ENCODE peak calls at places on chromosomes 16 and 17, in four cellular contexts. Q, B, V and K are unnamed samples.
A peak's percentile ranks its signal among the peaks of the same experiment; 100 is the strongest.

GRCh38 chr17:68381076-68381900 is 76.0 kb downstream of the WIPI1 start:
- DNase-seq in Q (peak; percentile 98), B (peak; percentile 73), V (no peak), K (no peak)

GRCh38 chr17:79811036-79811887 is 14.4 kb upstream of the CBX8 start:
- DNase-seq in Q (no peak), B (no peak), V (no peak), K (peak; percentile 70)

GRCh38 chr17:49439673-49440571 is 25.2 kb upstream of the PHB1 start:
- DNase-seq in Q (no peak), B (no peak), V (peak; percentile 56), K (no peak)

GRCh38 chr16:18931756-18932155 is 5.5 kb upstream of the SMG1 start:
- DNase-seq in Q (no peak), B (no peak), V (no peak), K (no peak)

GRCh38 chr17:81913394-81914102 is 2.3 kb upstream of the PCYT2 start:
- DNase-seq in Q (no peak), B (no peak), V (no peak), K (no peak)

GRCh38 chr16:68367034-68367433 is 56.2 kb downstream of the PRMT7 start:
- DNase-seq in Q (peak; percentile 37), B (no peak), V (peak; percentile 50), K (peak; percentile 66)

GRCh38 chr16:46787909-46788308 is 39.8 kb upstream of the MYLK3 start:
- DNase-seq in Q (no peak), B (no peak), V (no peak), K (no peak)

GRCh38 chr17:61469949-61470348 is 17.7 kb downstream of the TBX4 start:
- DNase-seq in Q (no peak), B (no peak), V (no peak), K (no peak)

GRCh38 chr17:73068322-73069153 is 23.9 kb downstream of the SLC39A11 start:
- DNase-seq in Q (peak; percentile 37), B (peak; percentile 79), V (no peak), K (no peak)

GRCh38 chr16:30928390-30928789 is 5.0 kb downstream of the FBXL19 start:
- DNase-seq in Q (no peak), B (no peak), V (no peak), K (no peak)

GRCh38 chr16:57998484-57998883 is 2.0 kb downstream of the ZNF319 start:
- DNase-seq in Q (peak; percentile 44), B (no peak), V (peak; percentile 85), K (no peak)

GRCh38 chr17:57898487-57899311 is 48.9 kb upstream of the MRPS23 start:
- DNase-seq in Q (peak; percentile 57), B (no peak), V (no peak), K (no peak)

GRCh38 chr16:89142474-89143197 is 28.9 kb upstream of the CDH15 start:
- DNase-seq in Q (no peak), B (no peak), V (peak; percentile 38), K (no peak)

GRCh38 chr17:41322264-41322902 is 6.9 kb upstream of the KRTAP17-1 start:
- DNase-seq in Q (peak; percentile 71), B (peak; percentile 46), V (no peak), K (no peak)
- TF ChIP-seq CTCF in Q (peak; percentile 96), B (peak; percentile 93), V (peak; percentile 95), K (peak; percentile 86)

GRCh38 chr17:39730095-39730921 is at the start of gene MIEN1:
- DNase-seq in Q (peak; percentile 81), B (peak; percentile 34), V (no peak), K (peak; percentile 98)
- TF ChIP-seq CTCF in Q (peak; percentile 84), B (peak; percentile 77), V (peak; percentile 96), K (peak; percentile 94)

GRCh38 chr17:4386406-4386805 is 19.9 kb upstream of the UBE2G1 start:
- DNase-seq in Q (no peak), B (no peak), V (no peak), K (no peak)
- TF ChIP-seq CTCF in Q (no peak), B (no peak), V (no peak), K (no peak)

DNA sequence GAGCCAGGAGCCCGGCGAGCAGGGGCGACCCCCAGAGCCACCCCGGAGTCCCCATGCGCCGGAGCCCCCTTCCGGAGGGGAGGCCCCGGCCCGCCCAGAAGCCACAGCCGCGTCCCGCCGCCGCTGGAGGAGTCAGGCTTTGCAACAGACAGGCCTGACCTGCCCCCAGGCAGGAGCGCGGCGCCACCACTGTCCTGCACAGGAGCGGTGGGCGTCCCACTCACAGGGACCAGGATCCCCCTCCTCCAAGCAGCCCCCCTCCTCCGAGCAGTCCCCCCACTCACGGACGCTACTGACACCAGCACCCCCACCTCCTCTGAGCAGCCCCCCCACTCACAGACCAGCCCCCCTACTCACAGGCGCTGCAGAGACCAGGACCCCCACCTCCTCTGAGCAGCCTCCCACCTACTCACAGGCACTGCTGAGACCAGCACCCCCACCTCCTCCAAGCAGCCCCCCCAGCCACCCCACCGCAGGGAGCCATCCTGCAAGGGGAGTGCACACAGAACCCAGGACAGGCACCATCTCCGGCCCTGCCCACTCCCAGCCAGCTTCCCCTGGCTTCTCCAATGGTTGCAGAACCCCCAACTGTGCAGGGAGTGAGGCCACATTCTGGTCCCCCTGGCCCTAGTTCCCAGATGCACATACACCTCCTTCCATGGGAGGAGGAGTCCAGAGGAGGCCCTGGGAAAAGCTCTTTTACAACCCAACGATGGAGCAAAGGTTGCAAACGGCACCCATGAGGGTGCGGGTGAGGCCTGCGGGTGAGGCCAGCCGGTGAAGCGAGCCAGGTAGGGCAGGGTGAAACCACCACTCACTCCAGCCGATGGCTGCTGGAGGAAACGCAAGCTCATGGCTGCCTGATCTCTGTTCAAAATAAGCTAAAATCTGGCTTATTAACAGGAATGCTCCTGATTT is 69.9 kb downstream of the ABR start:
- DNase-seq in Q (no peak), B (no peak), V (no peak), K (peak; percentile 60)
- TF ChIP-seq CTCF in Q (no peak), B (no peak), V (no peak), K (no peak)

GRCh38 chr17:59607061-59607460 is 12.6 kb upstream of the CLTC start:
- DNase-seq in Q (no peak), B (no peak), V (no peak), K (peak; percentile 6)
- TF ChIP-seq CTCF in Q (no peak), B (no peak), V (no peak), K (no peak)

GRCh38 chr16:1541293-1542165 is 8.1 kb downstream of the TMEM204 start:
- DNase-seq in Q (no peak), B (no peak), V (peak; percentile 57), K (no peak)

GRCh38 chr16:1545044-1545736 is 11.7 kb downstream of the TMEM204 start:
- DNase-seq in Q (peak; percentile 38), B (no peak), V (peak; percentile 61), K (peak; percentile 46)

GRCh38 chr16:1542533-1542932 is 9.1 kb downstream of the TMEM204 start:
- DNase-seq in Q (no peak), B (no peak), V (peak; percentile 49), K (no peak)

GRCh38 chr16:1542166-1542500 is 8.7 kb downstream of the TMEM204 start:
- DNase-seq in Q (no peak), B (no peak), V (no peak), K (no peak)

DNA sequence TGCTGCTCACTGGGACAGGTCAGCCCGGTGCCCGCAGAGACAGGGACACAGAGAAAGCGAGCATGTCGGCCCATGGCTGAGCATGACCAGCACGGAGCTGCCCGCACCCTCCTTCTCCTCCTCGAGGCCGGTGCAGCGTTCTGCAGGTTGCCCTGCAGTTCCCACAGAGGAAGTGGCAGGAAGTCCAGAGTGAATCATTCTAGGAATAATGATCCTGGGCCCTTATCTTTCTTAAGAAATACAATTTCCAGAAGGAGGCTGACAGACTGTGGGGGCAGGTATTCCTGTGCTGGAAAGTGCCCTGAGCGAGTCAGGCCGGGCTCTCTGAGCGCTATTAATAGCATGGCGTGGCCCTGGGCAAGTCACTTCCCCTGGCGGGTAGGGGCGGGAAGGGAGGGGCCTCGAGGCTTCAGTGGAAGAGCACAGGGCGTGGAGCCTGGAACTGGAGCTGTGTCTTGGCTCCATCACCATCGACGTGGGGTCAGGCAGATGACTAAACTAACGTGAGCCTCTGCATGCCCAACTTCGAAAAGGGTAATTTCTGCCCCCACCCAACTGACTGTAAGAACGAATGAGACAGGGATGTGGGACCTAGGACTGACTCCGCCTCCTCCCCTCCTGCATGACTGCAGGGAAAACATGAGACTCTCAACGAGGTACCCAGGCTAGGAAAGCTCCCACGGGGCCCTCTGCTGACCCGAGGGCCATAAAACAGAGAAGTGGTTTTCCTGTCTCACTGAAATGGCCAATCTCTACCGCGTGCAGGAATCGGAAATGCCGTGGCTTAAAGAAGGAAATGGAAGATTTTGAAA is 9.8 kb downstream of the TMEM204 start:
- DNase-seq in Q (peak; percentile 93), B (no peak), V (no peak), K (peak; percentile 25)
- TF ChIP-seq CTCF in Q (no peak), B (no peak), V (peak; percentile 17), K (no peak)

DNA sequence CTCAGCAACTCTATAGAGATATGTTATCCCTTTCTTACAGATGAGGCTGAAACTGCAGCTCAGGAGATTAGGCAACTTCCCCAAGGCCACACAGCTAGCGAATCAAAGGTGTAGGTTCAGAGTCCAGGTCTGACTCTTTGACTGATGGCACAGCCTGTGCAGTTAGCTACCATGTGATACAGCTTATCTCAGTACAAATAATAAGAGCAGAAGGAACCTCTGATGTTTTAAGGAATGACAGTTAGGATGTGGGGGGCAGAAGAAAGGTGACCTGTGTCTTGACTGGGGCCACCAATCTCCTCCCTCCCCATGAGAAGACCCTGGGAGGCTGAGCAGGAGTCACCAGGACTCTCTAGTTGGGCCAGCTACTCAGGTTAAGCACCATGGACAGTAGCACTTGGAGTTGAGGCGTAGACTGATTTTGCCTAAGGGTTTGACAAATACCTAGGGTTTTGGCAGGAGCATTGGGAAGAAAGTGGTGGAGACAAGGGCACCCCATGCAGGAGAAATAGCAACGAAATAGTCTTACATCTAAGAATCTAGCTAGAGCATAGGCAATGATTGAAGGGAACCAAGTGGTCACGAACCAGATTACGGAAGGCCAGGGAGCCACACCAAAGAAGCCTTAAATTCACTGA is 22.8 kb upstream of the ACSM2B start:
- DNase-seq in Q (no peak), B (no peak), V (no peak), K (no peak)
- TF ChIP-seq CTCF in Q (no peak), B (no peak), V (no peak), K (no peak)

DNA sequence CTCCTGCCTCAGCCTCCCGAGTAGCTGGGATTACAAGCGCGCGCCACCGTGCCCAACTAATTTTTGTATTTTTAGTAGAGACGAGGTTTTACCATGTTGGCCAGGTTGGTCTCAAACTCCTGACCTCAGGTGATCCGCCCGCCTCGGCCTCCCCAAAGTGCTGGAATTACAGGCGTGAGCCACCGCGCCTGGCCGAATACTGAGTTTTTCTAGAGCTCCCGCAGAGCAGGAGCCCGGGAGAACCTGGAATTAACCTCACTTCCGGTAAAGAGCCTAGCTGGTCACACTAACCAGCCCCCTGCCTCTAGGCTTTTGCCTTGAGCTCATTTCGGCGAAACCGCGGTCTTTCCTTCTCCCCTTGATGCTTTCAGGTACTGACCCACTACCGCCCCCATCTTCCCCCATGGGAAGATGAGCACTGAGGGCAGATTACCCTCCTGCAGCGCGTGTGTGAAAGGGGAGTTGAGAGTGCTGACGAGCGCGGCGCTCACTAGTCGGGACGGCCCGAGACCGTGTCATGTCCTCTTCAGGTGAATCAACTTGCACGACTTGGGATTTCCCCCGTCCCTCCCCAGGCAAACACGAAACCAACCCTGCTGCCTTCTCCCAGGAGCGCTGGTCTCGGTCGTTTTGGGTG is 743 bp upstream of the NEK8 start:
- DNase-seq in Q (peak; percentile 42), B (no peak), V (peak; percentile 88), K (peak; percentile 51)
- TF ChIP-seq CTCF in Q (peak; percentile 32), B (peak; percentile 40), V (no peak), K (no peak)